ENCODE peak calls at places on chromosomes 11 and 22, in nine cellular contexts. I is stimulated activated CD8-positive, alpha-beta memory T cell treated with anti-CD3 and anti-CD28 coated beads, Interleukin-15, amount 100 ng/mL, for 1 hour; D is Calu3; M is HFF-Myc; H is stromal cell of bone marrow; A is ovary; N is GM12865; L is amniotic epithelial cell; G is heart right ventricle. E is an unnamed sample.

GRCh38 chr11:84437129-84438123 is 1151.3 kb upstream of the CCDC90B start:
- DNase-seq in I (no peak), D (peak; percentile 39), M (no peak), H (no peak), A (no peak), N (peak; percentile 40), L (no peak), G (no peak), E (peak; percentile 14)

GRCh38 chr11:1205987-1206331 is 16.9 kb upstream of the MUC5B start:
- DNase-seq in I (no peak), D (no peak), M (no peak), H (no peak), A (no peak), N (no peak), L (no peak), G (no peak), E (no peak)

GRCh38 chr11:114271316-114271715 is 24.9 kb upstream of the NNMT start:
- DNase-seq in I (no peak), D (no peak), M (no peak), H (no peak), A (no peak), N (no peak), L (no peak), G (no peak), E (no peak)

GRCh38 chr22:37165066-37165465 is 15.3 kb upstream of the IL2RB start:
- DNase-seq in I (no peak), D (no peak), M (no peak), H (no peak), A (no peak), N (no peak), L (no peak), G (no peak), E (no peak)

GRCh38 chr22:23161029-23161428 is 15.8 kb downstream of the RAB36 start:
- DNase-seq in I (no peak), D (no peak), M (no peak), H (no peak), A (no peak), N (no peak), L (no peak), G (no peak), E (no peak)

GRCh38 chr11:127859941-127860354 is 727.4 kb downstream of the ETS1 start:
- DNase-seq in I (no peak), D (no peak), M (no peak), H (no peak), A (no peak), N (no peak), L (no peak), G (no peak), E (no peak)

GRCh38 chr11:114738954-114739353 is 60.6 kb downstream of the NXPE2 start:
- DNase-seq in I (no peak), D (peak; percentile 43), M (peak; percentile 16), H (peak; percentile 13), A (no peak), N (peak; percentile 67), L (peak; percentile 55), G (no peak), E (peak; percentile 27)

GRCh38 chr22:42912049-42912448 is 55.0 kb upstream of the ARFGAP3 start:
- DNase-seq in I (no peak), D (no peak), M (no peak), H (no peak), A (no peak), N (no peak), L (peak; percentile 34), G (no peak), E (no peak)

GRCh38 chr11:45599161-45599943 is 66.1 kb downstream of the CHST1 start:
- DNase-seq in I (no peak), D (no peak), M (no peak), H (no peak), A (no peak), N (no peak), L (peak; percentile 8), G (no peak), E (no peak)

GRCh38 chr11:35082322-35083180 is 56.4 kb upstream of the CD44 start:
- DNase-seq in I (peak; percentile 58), D (peak; percentile 58), M (peak; percentile 88), H (peak; percentile 77), A (no peak), N (peak; percentile 92), L (peak; percentile 72), G (peak; percentile 46), E (no peak)

GRCh38 chr11:78961938-78962701 is 387.5 kb upstream of the NARS2 start:
- DNase-seq in I (no peak), D (no peak), M (no peak), H (no peak), A (no peak), N (peak; percentile 9), L (peak; percentile 44), G (no peak), E (no peak)

GRCh38 chr11:107713009-107713408 is 1.2 kb upstream of the SLN start:
- DNase-seq in I (no peak), D (no peak), M (no peak), H (no peak), A (no peak), N (no peak), L (no peak), G (no peak), E (no peak)

GRCh38 chr11:1760351-1761109 is 3.2 kb downstream of the CTSD start:
- DNase-seq in I (no peak), D (peak; percentile 62), M (no peak), H (peak; percentile 79), A (no peak), N (no peak), L (no peak), G (peak; percentile 89), E (no peak)

E was measured in HepG2.